ENCODE peak calls at places on chromosomes 1 and 21, in nine cellular contexts. R, A, L, V, F, Y, J, Z and M are unnamed samples. For H3K36me3, the result is how much of the 10 kb centered on the place peaks cover.

GRCh38 chr1:115291731-115292130 is 46.3 kb downstream of the NGF start:
- DNase-seq in J (no peak), F (no peak), Y (no peak), L (peak), R (no peak), Z (no peak), A (no peak), V (no peak), M (no peak)

GRCh38 chr1:31372961-31373896 is at the start of gene FABP3:
- DNase-seq in J (peak), L (peak), F (peak), Y (peak), A (peak), V (peak), R (peak), Z (peak), M (peak)

GRCh38 chr1:85048296-85049064 is at the start of gene MCOLN3:
- DNase-seq in Y (peak), V (peak), A (peak), L (no peak), J (no peak), F (peak), Z (peak), R (peak), M (peak)

GRCh38 chr1:9901148-9902059 is 8.7 kb downstream of the CTNNBIP1 start:
- DNase-seq in Z (no peak), L (no peak), A (no peak), Y (peak), J (peak), F (peak), R (no peak), V (peak), M (no peak)

GRCh38 chr1:103459385-103459784 is 66.1 kb upstream of the RNPC3 start:
- DNase-seq in V (no peak), Z (no peak), Y (no peak), A (no peak), L (peak), R (peak), J (no peak), F (no peak), M (no peak)

GRCh38 chr1:27517907-27518718 is 28.1 kb upstream of the WASF2 start:
- DNase-seq in R (peak), J (no peak), V (no peak), Y (no peak), Z (no peak), L (no peak), A (no peak), F (no peak), M (no peak)

GRCh38 chr21:33975548-33976081 is 60.0 kb upstream of the ATP5PO start:
- DNase-seq in Y (no peak), Z (no peak), V (no peak), A (peak), R (peak), L (peak), J (no peak), F (no peak), M (peak)

GRCh38 chr1:93997756-93998155 is 88.5 kb upstream of the GCLM start:
- DNase-seq in R (no peak), Z (no peak), L (no peak), V (no peak), F (no peak), J (no peak), Y (no peak), A (no peak), M (no peak)

GRCh38 chr1:45446530-45446929 is 44.4 kb downstream of the TESK2 start:
- DNase-seq in J (no peak), R (no peak), Z (no peak), F (no peak), Y (no peak), L (no peak), V (no peak), A (no peak), M (no peak)

GRCh38 chr21:42057861-42058437 is 13.2 kb upstream of the UMODL1 start:
- DNase-seq in R (no peak), V (no peak), J (no peak), L (peak), Y (no peak), F (no peak), Z (no peak), A (no peak), M (no peak)

GRCh38 chr1:167631386-167631941 is 1.4 kb downstream of the RCSD1 start:
- DNase-seq in Y (no peak), Z (no peak), L (no peak), V (no peak), J (no peak), R (no peak), A (no peak), F (no peak), M (no peak)

GRCh38 chr1:78069784-78070183 is 24.0 kb downstream of the GIPC2 start:
- DNase-seq in F (no peak), A (no peak), R (peak), Z (no peak), L (no peak), V (no peak), Y (no peak), J (no peak), M (no peak)

GRCh38 chr1:167651161-167651693 is 21.2 kb downstream of the RCSD1 start:
- DNase-seq in R (no peak), Y (no peak), V (no peak), A (no peak), J (no peak), Z (no peak), F (no peak), L (no peak), M (no peak)

GRCh38 chr1:236545621-236546169 is 21.9 kb downstream of the LGALS8 start:
- DNase-seq in L (no peak), F (no peak), Y (no peak), R (no peak), J (no peak), A (no peak), Z (no peak), V (no peak), M (no peak)

GRCh38 chr1:156414440-156415064 is 45.5 kb downstream of the RHBG start:
- DNase-seq in F (no peak), J (no peak), A (no peak), Y (no peak), Z (no peak), V (no peak), R (no peak), L (no peak), M (no peak)

GRCh38 chr1:233673146-233673946 is 59.4 kb downstream of the KCNK1 start:
- DNase-seq in F (no peak), A (no peak), L (no peak), Y (no peak), Z (no peak), R (no peak), V (no peak), J (no peak), M (no peak)

GRCh38 chr1:24991242-24992037 is 61.4 kb upstream of the RUNX3 start:
- DNase-seq in R (no peak), Y (no peak), F (no peak), L (no peak), A (no peak), Z (no peak), J (no peak), V (no peak), M (no peak)
- H3K36me3 ChIP-seq in R (under half), Y (under half), F (under half), L (under half), A (under half), Z (under half), J (under half), V (under half), M (under half)

GRCh38 chr21:40562603-40563002 is 284.4 kb downstream of the DSCAM start:
- DNase-seq in Y (no peak), F (no peak), Z (no peak), J (no peak), R (no peak), A (no peak), V (no peak), L (no peak), M (no peak)
- H3K36me3 ChIP-seq in Y (under half), F (under half), Z (under half), J (under half), R (under half), A (under half), V (under half), L (under half), M (under half)

DNA sequence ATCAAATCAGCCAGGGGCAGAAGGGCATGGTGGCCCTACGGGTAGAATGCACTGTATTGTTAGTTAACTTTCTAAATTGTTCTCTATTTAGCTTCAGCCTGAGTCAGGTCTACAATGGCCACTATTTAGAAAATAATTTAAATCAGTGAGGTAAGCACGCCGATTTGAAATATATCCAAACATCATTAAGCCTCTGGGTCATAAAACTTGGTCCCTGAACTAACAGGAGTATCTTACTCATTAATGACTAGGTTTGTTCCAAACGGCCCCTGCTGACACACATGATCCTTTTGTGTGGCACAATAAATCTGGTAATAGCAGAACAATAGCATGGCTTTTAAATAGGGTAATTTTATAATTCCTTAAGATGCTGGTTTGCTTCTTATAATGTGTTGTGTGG is 48.4 kb downstream of the STX6 start:
- DNase-seq in F (no peak), V (no peak), J (no peak), Y (no peak), A (no peak), Z (no peak), R (no peak), L (peak), M (no peak)
- H3K36me3 ChIP-seq in F (half or more), V (under half), J (half or more), Y (under half), A (under half), Z (under half), R (under half), L (under half), M (under half)

GRCh38 chr1:164668451-164668850 is 109.5 kb downstream of the PBX1 start:
- DNase-seq in F (no peak), L (no peak), V (no peak), R (no peak), Y (no peak), J (no peak), A (no peak), Z (no peak), M (no peak)

GRCh38 chr1:164670026-164670425 is 111.0 kb downstream of the PBX1 start:
- DNase-seq in V (no peak), A (no peak), Z (no peak), Y (no peak), L (no peak), J (no peak), F (no peak), R (no peak), M (no peak)

GRCh38 chr1:164667010-164667409 is 108.0 kb downstream of the PBX1 start:
- DNase-seq in Z (no peak), A (no peak), Y (no peak), L (no peak), J (no peak), R (no peak), V (no peak), F (no peak), M (no peak)

GRCh38 chr1:164664127-164664526 is 105.1 kb downstream of the PBX1 start:
- DNase-seq in V (no peak), F (no peak), Z (no peak), J (no peak), Y (no peak), R (no peak), L (no peak), A (no peak), M (no peak)

GRCh38 chr1:164667600-164667999 is 108.6 kb downstream of the PBX1 start:
- DNase-seq in Y (no peak), J (no peak), A (no peak), F (no peak), Z (no peak), V (no peak), L (no peak), R (no peak), M (no peak)
- H3K36me3 ChIP-seq in Y (under half), J (under half), A (under half), F (under half), Z (under half), V (under half), L (under half), R (under half), M (under half)

DNA sequence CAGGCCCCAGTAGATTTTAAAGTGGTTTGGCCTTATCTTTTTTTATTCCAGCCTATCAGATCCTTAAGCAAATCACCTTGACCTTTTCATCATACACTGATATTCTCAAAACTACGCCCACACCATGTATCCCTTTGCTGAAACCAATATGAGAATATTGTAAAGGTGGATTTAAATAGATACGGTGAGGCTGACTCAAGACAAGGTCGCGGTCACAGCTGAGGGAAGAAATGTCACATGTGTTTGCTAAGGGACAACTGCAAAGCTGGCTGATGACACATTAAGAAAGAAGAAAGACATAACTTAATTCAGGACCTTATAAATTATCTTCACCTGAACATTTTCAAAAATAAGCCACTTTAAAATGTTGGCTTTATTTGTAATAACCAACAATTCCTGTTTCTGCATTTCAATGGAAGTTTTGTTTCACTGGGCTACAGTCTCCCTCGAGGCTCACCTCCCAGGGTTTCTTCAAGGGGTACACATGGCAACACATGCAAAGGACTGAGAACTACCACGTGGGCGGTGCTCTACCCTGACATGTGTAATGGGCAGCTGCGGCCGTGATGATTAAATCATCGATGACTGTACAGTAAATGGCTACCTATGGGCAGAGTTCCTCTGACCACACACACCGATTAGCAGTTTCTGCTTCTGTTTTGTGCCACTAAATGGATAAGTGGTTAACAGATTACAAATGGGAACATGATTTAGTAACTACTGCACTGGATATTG is 189.4 kb downstream of the SIPA1L2 start:
- DNase-seq in J (no peak), A (no peak), Y (no peak), R (no peak), Z (no peak), L (peak), V (no peak), F (no peak), M (peak)
- H3K36me3 ChIP-seq in J (half or more), A (under half), Y (under half), R (under half), Z (under half), L (under half), V (half or more), F (half or more), M (half or more)

GRCh38 chr1:220123889-220124288 is 30.0 kb downstream of the IARS2 start:
- DNase-seq in J (no peak), Z (no peak), A (no peak), V (no peak), Y (no peak), F (no peak), R (no peak), L (no peak), M (no peak)

GRCh38 chr1:220121791-220122530 is 28.0 kb downstream of the IARS2 start:
- DNase-seq in Y (no peak), R (no peak), J (no peak), F (no peak), A (no peak), Z (no peak), L (no peak), V (no peak), M (no peak)

GRCh38 chr1:220113136-220113695 is 19.3 kb downstream of the IARS2 start:
- DNase-seq in V (no peak), L (no peak), J (no peak), Z (no peak), R (peak), A (no peak), Y (no peak), F (no peak), M (no peak)

GRCh38 chr1:220124542-220124941 is 30.6 kb downstream of the IARS2 start:
- DNase-seq in F (no peak), R (no peak), Z (no peak), V (no peak), J (no peak), A (no peak), L (peak), Y (no peak), M (no peak)

DNA sequence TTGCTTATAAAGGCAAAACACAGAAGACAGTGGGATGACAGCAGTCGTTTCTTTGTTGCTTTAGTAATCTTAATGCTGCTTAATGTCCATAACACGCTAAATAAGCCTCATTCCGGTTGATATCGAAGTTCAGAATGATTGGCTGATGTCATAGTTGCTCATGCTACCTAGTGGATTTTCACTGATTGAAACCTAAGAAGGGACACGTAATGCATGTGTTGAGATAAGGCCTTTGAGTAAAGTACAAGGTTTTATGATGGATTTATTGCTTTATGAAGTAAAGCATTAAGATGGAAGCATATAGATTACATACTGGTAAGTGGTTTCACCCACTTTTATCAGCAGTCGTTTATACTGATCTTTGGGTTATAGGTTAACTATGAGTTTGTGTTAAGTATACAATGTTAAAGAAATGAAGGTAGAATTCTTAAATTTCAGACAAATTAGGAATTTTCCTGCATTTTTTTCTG is 25.1 kb downstream of the IARS2 start:
- DNase-seq in Z (no peak), A (no peak), F (no peak), L (no peak), V (no peak), J (no peak), Y (no peak), R (peak), M (no peak)
- H3K36me3 ChIP-seq in Z (under half), A (under half), F (under half), L (under half), V (under half), J (under half), Y (under half), R (under half), M (under half)